ENCODE peak calls at places on chromosomes 11 and 22, in eight cellular contexts. E is T-helper 17 cell; C is AG09319; H is activated CD4-positive, alpha-beta T cell treated with anti-CD3 and anti-CD28 coated beads, Interleukin-2, amount 50 U/mL, for 4 hours; R is NCI-H187; X is GM12865; D is left ventricle myocardium superior; P is mucosa of gallbladder. L is an unnamed sample.

GRCh38 chr11:62273284-62273683 is 3.3 kb downstream of the SCGB2A2 start:
- DNase-seq in E (no peak), C (no peak), H (no peak), R (no peak), X (no peak), D (no peak), P (no peak), L (no peak)

GRCh38 chr11:79439893-79440450 is 858 bp downstream of the TENM4 start:
- DNase-seq in E (no peak), C (no peak), H (no peak), R (no peak), X (no peak), D (peak; percentile 38), P (no peak), L (no peak)

GRCh38 chr11:34188181-34188580 is 82.8 kb downstream of the NAT10 start:
- DNase-seq in E (no peak), C (no peak), H (no peak), R (no peak), X (no peak), D (no peak), P (no peak), L (no peak)

GRCh38 chr11:14789879-14790484 is 102.0 kb downstream of the CYP2R1 start:
- DNase-seq in E (no peak), C (no peak), H (no peak), R (no peak), X (peak; percentile 10), D (no peak), P (no peak), L (no peak)

GRCh38 chr22:17501679-17502285 is 61.5 kb upstream of the SLC25A18 start:
- DNase-seq in E (peak; percentile 10), C (peak; percentile 30), H (peak; percentile 3), R (no peak), X (peak; percentile 80), D (no peak), P (peak; percentile 42), L (peak; percentile 17)

GRCh38 chr22:23569716-23570115 is 10.4 kb downstream of the IGLL1 start:
- DNase-seq in E (no peak), C (no peak), H (no peak), R (no peak), X (no peak), D (no peak), P (no peak), L (no peak)

GRCh38 chr11:17376493-17376892 is 12.0 kb downstream of the KCNJ11 start:
- DNase-seq in E (no peak), C (no peak), H (no peak), R (no peak), X (no peak), D (no peak), P (no peak), L (no peak)

GRCh38 chr11:10483174-10483573 is 28.1 kb downstream of the AMPD3 start:
- DNase-seq in E (no peak), C (no peak), H (no peak), R (no peak), X (no peak), D (no peak), P (no peak), L (no peak)

GRCh38 chr22:44026630-44027511 is 2.8 kb downstream of the PARVB start:
- DNase-seq in E (peak; percentile 46), C (no peak), H (peak; percentile 38), R (no peak), X (peak; percentile 96), D (peak; percentile 80), P (peak; percentile 80), L (no peak)

L was measured in NCI-H1417 treated with DMSO at 0.1 percent for 48 hours.